ENCODE peak calls at places on chromosome X, in ten cellular contexts. G, X, J, C, M, P, O, D, B and V are unnamed samples.

GRCh38 chrX:46209768-46210167 is 335.5 kb downstream of the ZNF674 start:
- DNase-seq in G (no peak), X (no peak), J (no peak), C (no peak), M (no peak), P (peak; percentile 97), O (no peak), D (no peak), B (no peak), V (no peak)

GRCh38 chrX:140501321-140501720 is 3.5 kb downstream of the SOX3 start:
- DNase-seq in G (no peak), X (no peak), J (peak; percentile 59), C (no peak), M (no peak), P (no peak), O (no peak), D (no peak), B (no peak), V (peak; percentile 71)

GRCh38 chrX:39398973-39399268 is 597.7 kb downstream of the MID1IP1 start:
- DNase-seq in G (no peak), X (peak; percentile 23), J (no peak), C (no peak), M (no peak), P (no peak), O (no peak), D (no peak), B (no peak), V (no peak)

GRCh38 chrX:9337056-9337455 is 127.8 kb upstream of the TBL1X start:
- DNase-seq in G (peak; percentile 49), X (peak; percentile 48), J (no peak), C (no peak), M (no peak), P (no peak), O (no peak), D (no peak), B (peak; percentile 79), V (no peak)

GRCh38 chrX:69597399-69597798 is 18.5 kb upstream of the EDA start:
- DNase-seq in G (no peak), X (no peak), J (no peak), C (no peak), M (no peak), P (no peak), O (no peak), D (no peak), B (no peak), V (no peak)

GRCh38 chrX:10189317-10190268 is 32.8 kb downstream of the CLCN4 start:
- DNase-seq in G (peak; percentile 81), X (peak; percentile 77), J (peak; percentile 74), C (no peak), M (peak; percentile 69), P (peak; percentile 86), O (peak; percentile 71), D (peak; percentile 83), B (peak; percentile 63), V (peak; percentile 93)

GRCh38 chrX:36534900-36535299 is 473.3 kb upstream of the FAM47C start:
- DNase-seq in G (no peak), X (no peak), J (no peak), C (no peak), M (no peak), P (no peak), O (no peak), D (no peak), B (no peak), V (peak; percentile 44)

GRCh38 chrX:20742106-20742505 is 475.4 kb upstream of the RPS6KA3 start:
- DNase-seq in G (no peak), X (no peak), J (no peak), C (no peak), M (no peak), P (peak; percentile 6), O (no peak), D (no peak), B (no peak), V (no peak)

GRCh38 chrX:109600114-109600710 is 24.8 kb downstream of the KCNE5 start:
- DNase-seq in G (no peak), X (no peak), J (peak; percentile 69), C (no peak), M (no peak), P (no peak), O (peak; percentile 61), D (no peak), B (no peak), V (peak; percentile 62)

GRCh38 chrX:50765986-50766385 is 48.0 kb downstream of the SHROOM4 start:
- DNase-seq in G (no peak), X (no peak), J (no peak), C (no peak), M (no peak), P (no peak), O (no peak), D (no peak), B (no peak), V (no peak)

GRCh38 chrX:51182545-51182944 is 150.1 kb upstream of the NUDT10 start:
- DNase-seq in G (no peak), X (no peak), J (peak; percentile 33), C (no peak), M (no peak), P (no peak), O (no peak), D (no peak), B (no peak), V (peak; percentile 69)

GRCh38 chrX:65536291-65536690 is 1.7 kb upstream of the LAS1L start:
- DNase-seq in G (no peak), X (no peak), J (no peak), C (no peak), M (no peak), P (peak; percentile 62), O (no peak), D (no peak), B (no peak), V (no peak)

GRCh38 chrX:11386812-11387211 is 93.6 kb downstream of the AMELX start:
- DNase-seq in G (no peak), X (no peak), J (no peak), C (no peak), M (no peak), P (no peak), O (no peak), D (no peak), B (no peak), V (no peak)

GRCh38 chrX:93875621-93876282 is 201.7 kb downstream of the FAM133A start:
- DNase-seq in G (no peak), X (no peak), J (no peak), C (no peak), M (no peak), P (peak; percentile 47), O (no peak), D (no peak), B (no peak), V (no peak)

GRCh38 chrX:119007189-119007770 is 32.9 kb downstream of the LONRF3 start:
- DNase-seq in G (no peak), X (no peak), J (no peak), C (no peak), M (no peak), P (no peak), O (no peak), D (no peak), B (no peak), V (peak; percentile 59)
- H3K4me1 ChIP-seq in G (no peaks in the 10 kb centered on the region), X (no peaks in the 10 kb centered on the region), J (no peaks in the 10 kb centered on the region), C (no peaks in the 10 kb centered on the region), M (no peaks in the 10 kb centered on the region), P (no peaks in the 10 kb centered on the region), O (no peaks in the 10 kb centered on the region), D (no peaks in the 10 kb centered on the region), B (no peaks in the 10 kb centered on the region), V (no peaks in the 10 kb centered on the region)

GRCh38 chrX:19515615-19516105 is 352 bp upstream of the MAP3K15 start:
- DNase-seq in G (no peak), X (no peak), J (no peak), C (no peak), M (no peak), P (peak; percentile 6), O (no peak), D (no peak), B (no peak), V (no peak)
- TF ChIP-seq CTCF in G (no peak), X (no peak), J (no peak), C (no peak), M (no peak), P (peak; percentile 27), O (peak; percentile 28), D (no peak), B (no peak), V (peak; percentile 74)

DNA sequence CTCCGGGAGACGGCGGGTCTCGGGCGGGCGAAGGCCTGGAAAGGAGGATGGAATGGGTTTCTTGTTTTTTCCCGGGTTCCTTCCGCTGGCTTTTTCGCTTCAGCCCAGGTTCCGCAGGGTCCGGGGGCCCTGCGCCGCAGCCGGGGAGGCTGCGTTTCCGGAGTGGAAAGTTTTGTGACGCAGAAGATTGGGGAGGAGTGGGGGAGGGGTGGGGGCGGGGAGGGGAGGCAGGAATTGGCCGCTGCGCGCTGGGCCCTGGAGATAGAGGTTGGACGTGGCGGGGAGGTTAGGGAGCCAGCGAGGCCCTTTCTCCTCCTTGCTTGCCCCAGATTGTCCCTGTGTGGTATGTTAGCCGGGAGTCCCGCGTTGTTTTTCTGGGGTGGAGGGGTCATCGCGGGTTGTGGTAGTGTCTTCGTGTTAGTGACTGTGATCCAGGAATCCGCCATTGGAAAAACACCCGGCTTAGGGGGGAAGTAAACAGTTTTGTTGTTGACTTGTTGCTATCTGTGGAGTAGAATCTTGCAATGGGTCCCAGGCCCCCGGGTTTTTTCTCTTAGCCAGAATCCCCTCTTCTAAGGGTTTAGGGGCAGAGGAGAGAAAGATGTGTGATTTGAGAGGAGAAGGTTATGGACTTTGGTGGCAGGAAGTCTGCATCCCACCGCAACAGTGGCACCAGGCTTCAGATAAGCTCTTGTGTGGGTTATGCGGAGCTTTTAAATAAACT is 1.1 kb downstream of the DDX3X start:
- DNase-seq in G (peak; percentile 39), X (peak; percentile 76), J (no peak), C (no peak), M (peak; percentile 68), P (peak; percentile 30), O (peak; percentile 80), D (peak; percentile 69), B (peak; percentile 62), V (peak; percentile 76)
- H3K4me1 ChIP-seq in G (no peaks in the 10 kb centered on the region), X (peaks cover 4% of the 10 kb centered on the region), J (peaks cover 20% of the 10 kb centered on the region), C (peaks cover 4% of the 10 kb centered on the region), M (peaks cover 46% of the 10 kb centered on the region), P (peaks cover 28% of the 10 kb centered on the region), O (peaks cover 35% of the 10 kb centered on the region), D (peaks cover 21% of the 10 kb centered on the region), B (peaks cover 5% of the 10 kb centered on the region), V (no peaks in the 10 kb centered on the region)

GRCh38 chrX:23900220-23900797 is 7.4 kb downstream of the APOO start:
- DNase-seq in G (no peak), X (no peak), J (no peak), C (no peak), M (no peak), P (no peak), O (no peak), D (no peak), B (no peak), V (peak; percentile 60)

GRCh38 chrX:23902419-23902818 is 5.3 kb downstream of the APOO start:
- DNase-seq in G (no peak), X (no peak), J (peak; percentile 69), C (no peak), M (peak; percentile 50), P (peak; percentile 84), O (no peak), D (no peak), B (peak; percentile 73), V (no peak)

GRCh38 chrX:23901065-23901464 is 6.7 kb downstream of the APOO start:
- DNase-seq in G (no peak), X (no peak), J (no peak), C (no peak), M (no peak), P (peak; percentile 87), O (no peak), D (no peak), B (peak; percentile 84), V (no peak)

GRCh38 chrX:23904096-23904495 is 3.6 kb downstream of the APOO start:
- DNase-seq in G (no peak), X (no peak), J (peak; percentile 48), C (no peak), M (no peak), P (peak; percentile 21), O (no peak), D (no peak), B (peak; percentile 40), V (peak; percentile 62)

GRCh38 chrX:23901805-23902204 is 5.9 kb downstream of the APOO start:
- DNase-seq in G (peak; percentile 66), X (peak; percentile 59), J (peak; percentile 88), C (no peak), M (peak; percentile 71), P (peak; percentile 70), O (no peak), D (peak; percentile 23), B (peak; percentile 77), V (peak; percentile 73)
- TF ChIP-seq CTCF in G (peak; percentile 39), X (peak; percentile 65), J (peak; percentile 54), C (no peak), M (peak; percentile 56), P (peak; percentile 67), O (peak; percentile 22), D (no peak), B (peak; percentile 63), V (no peak)